ENCODE peak calls at places on chromosomes 2 and 18, in eight cellular contexts. B, Y, V, A, H, R, T and J are unnamed samples. For H3K4me1, the result is how much of the 10 kb centered on the place peaks cover.

GRCh38 chr2:238136820-238137537 is 1.5 kb upstream of the KLHL30 start:
- DNase-seq in B (no peak), Y (no peak), V (peak), A (no peak), H (no peak), R (peak), T (peak), J (no peak)

GRCh38 chr18:67232406-67232805 is 284.1 kb downstream of the DSEL start:
- DNase-seq in B (no peak), Y (no peak), V (no peak), A (no peak), H (peak), R (peak), T (no peak), J (peak)

GRCh38 chr2:17573085-17573805 is 32.7 kb downstream of the VSNL1 start:
- DNase-seq in B (no peak), Y (no peak), V (no peak), A (no peak), H (peak), R (peak), T (no peak), J (no peak)

GRCh38 chr2:53768233-53768542 is 584 bp downstream of the CHAC2 start:
- DNase-seq in B (no peak), Y (no peak), V (no peak), A (peak), H (peak), R (peak), T (no peak), J (no peak)

GRCh38 chr2:102619414-102620319 is at the start of gene SLC9A2:
- DNase-seq in B (peak), Y (no peak), V (peak), A (peak), H (peak), R (peak), T (no peak), J (peak)

GRCh38 chr2:18722101-18722500 is 132.7 kb upstream of the NT5C1B start:
- DNase-seq in B (no peak), Y (no peak), V (no peak), A (no peak), H (no peak), R (no peak), T (no peak), J (no peak)

GRCh38 chr2:170966648-170967396 is 37.8 kb downstream of the GORASP2 start:
- DNase-seq in B (no peak), Y (no peak), V (no peak), A (peak), H (peak), R (no peak), T (no peak), J (no peak)

GRCh38 chr2:68766378-68766845 is 31.8 kb downstream of the ARHGAP25 start:
- DNase-seq in B (peak), Y (peak), V (peak), A (no peak), H (no peak), R (peak), T (peak), J (peak)

GRCh38 chr2:11409184-11409959 is 56.6 kb downstream of the E2F6 start:
- DNase-seq in B (no peak), Y (no peak), V (no peak), A (no peak), H (no peak), R (no peak), T (no peak), J (no peak)
- H3K4me1 ChIP-seq in B (under half), Y (under half), V (under half), A (under half), H (under half), R (under half), T (under half), J (under half)

GRCh38 chr2:44181648-44182047 is 13.0 kb downstream of the PPM1B start:
- DNase-seq in B (no peak), Y (no peak), V (no peak), A (no peak), H (no peak), R (no peak), T (no peak), J (no peak)
- H3K4me1 ChIP-seq in B (under half), Y (under half), V (under half), A (under half), H (half or more), R (under half), T (under half), J (under half)

GRCh38 chr2:42103829-42104228 is 56.0 kb downstream of the PKDCC start:
- DNase-seq in B (no peak), Y (no peak), V (no peak), A (no peak), H (peak), R (no peak), T (no peak), J (no peak)
- H3K4me1 ChIP-seq in B (half or more), Y (under half), V (under half), A (under half), H (under half), R (under half), T (under half), J (under half)

GRCh38 chr2:72863046-72863445 is 24.2 kb upstream of the SPR start:
- DNase-seq in B (no peak), Y (no peak), V (no peak), A (peak), H (peak), R (no peak), T (no peak), J (no peak)

GRCh38 chr2:72862239-72862988 is 24.8 kb upstream of the SPR start:
- DNase-seq in B (peak), Y (peak), V (peak), A (peak), H (peak), R (peak), T (peak), J (peak)

GRCh38 chr2:72859831-72860262 is 27.4 kb upstream of the SPR start:
- DNase-seq in B (peak), Y (no peak), V (peak), A (peak), H (peak), R (peak), T (no peak), J (peak)

DNA sequence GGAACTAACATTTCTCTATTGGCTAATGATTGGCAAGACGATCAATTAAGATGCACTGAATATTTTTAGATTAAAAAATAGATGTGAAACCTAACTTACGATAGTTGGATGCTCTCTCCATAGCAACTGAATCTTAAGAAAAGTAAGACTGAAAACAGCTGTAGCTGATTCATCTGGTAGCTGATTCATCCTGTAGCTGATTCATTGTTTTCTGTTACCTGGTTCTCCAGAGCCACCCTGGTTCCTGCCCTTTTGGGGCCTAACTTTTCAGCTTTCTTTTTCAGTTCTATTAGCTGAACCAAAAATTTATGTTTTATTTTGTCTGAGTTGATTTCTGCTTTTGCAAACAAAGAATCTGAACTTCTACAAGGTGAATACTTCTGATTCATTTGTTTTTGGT is 22.7 kb upstream of the SPR start:
- DNase-seq in B (peak), Y (no peak), V (no peak), A (no peak), H (no peak), R (peak), T (no peak), J (peak)
- H3K4me1 ChIP-seq in B (under half), Y (under half), V (under half), A (under half), H (under half), R (under half), T (under half), J (under half)

GRCh38 chr2:160389875-160390274 is 103.7 kb downstream of the RBMS1 start:
- DNase-seq in B (no peak), Y (no peak), V (no peak), A (no peak), H (no peak), R (peak), T (no peak), J (no peak)

GRCh38 chr2:160390544-160391258 is 102.9 kb downstream of the RBMS1 start:
- DNase-seq in B (no peak), Y (no peak), V (no peak), A (no peak), H (no peak), R (no peak), T (no peak), J (peak)

GRCh38 chr2:160388464-160389263 is 104.9 kb downstream of the RBMS1 start:
- DNase-seq in B (no peak), Y (peak), V (peak), A (peak), H (peak), R (no peak), T (no peak), J (no peak)

GRCh38 chr2:160394153-160394552 is 99.5 kb downstream of the RBMS1 start:
- DNase-seq in B (peak), Y (no peak), V (no peak), A (no peak), H (no peak), R (no peak), T (no peak), J (no peak)

DNA sequence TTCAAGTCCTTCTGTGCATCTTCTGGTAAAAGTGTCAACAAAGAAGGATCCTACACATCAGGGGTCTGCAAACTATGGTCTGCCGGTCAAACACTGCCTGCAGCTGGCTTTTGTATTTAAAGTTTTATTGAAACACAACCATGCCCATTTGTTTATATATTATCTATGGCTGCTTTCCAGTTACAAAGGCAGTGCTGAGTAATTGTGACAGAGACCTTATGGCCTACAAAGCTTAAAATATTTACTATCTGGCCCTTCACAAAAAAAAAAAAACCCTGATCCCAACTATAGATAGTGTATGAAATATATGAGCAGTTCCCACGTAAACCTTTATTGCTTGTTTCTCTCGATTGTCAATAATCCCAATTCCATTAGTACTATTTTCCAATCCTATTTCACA is 101.4 kb downstream of the RBMS1 start:
- DNase-seq in B (no peak), Y (no peak), V (no peak), A (no peak), H (no peak), R (no peak), T (no peak), J (no peak)
- H3K4me1 ChIP-seq in B (under half), Y (under half), V (under half), A (under half), H (half or more), R (under half), T (under half), J (half or more)

DNA sequence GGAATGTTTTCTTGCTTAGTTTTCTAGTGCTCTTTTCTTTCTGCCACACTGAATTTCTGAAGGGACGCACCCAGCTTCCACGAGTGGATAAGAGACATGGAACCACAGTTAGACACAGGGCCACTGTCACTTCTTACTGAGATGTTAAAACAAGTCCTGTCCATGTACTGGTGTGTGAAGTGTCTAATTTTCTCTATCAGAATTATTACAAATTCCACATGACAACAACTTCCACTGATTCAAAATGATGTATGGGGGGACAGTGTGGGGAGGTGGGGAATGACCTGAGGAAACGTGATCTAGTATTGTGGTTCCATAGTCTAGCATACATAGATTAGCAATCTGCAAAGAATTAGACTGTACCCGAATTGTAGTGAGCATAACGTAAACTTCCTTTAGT is 169.6 kb downstream of the TMEM247 start:
- DNase-seq in B (no peak), Y (no peak), V (no peak), A (no peak), H (no peak), R (no peak), T (no peak), J (no peak)
- H3K4me1 ChIP-seq in B (under half), Y (under half), V (under half), A (under half), H (under half), R (under half), T (under half), J (under half)

DNA sequence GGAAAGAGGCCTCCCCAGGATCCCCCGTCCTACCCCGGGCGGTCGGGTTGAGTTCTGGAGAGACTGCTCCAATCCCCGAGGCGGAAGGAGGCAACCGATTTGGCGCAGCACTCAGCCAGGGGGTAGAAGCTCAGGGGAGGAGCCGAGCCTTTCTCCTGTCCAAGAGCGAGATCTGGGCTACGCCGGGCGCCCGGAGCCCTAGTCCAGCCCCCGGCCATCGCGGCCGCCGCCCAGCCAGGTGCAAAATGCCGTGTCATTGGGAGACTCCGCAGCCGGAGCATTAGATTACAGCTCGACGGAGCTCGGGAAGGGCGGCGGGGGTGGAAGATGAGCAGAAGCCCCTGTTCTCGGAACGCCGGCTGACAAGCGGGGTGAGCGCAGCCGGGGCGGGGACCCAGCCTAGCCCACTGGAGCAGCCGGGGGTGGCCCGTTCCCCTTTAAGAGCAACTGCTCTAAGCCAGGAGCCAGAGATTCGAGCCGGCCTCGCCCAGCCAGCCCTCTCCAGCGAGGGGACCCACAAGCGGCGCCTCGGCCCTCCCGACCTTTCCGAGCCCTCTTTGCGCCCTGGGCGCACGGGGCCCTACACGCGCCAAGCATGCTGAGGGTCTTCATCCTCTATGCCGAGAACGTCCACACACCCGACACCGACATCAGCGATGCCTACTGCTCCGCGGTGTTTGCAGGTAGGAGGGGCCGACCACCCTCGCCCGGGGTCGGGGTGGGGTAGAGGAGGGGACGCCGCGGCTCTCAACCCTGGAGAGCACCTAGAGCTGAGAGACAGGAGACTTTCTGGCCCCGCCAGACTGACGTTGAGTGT is at the start of gene DYSF:
- DNase-seq in B (no peak), Y (peak), V (no peak), A (peak), H (peak), R (peak), T (no peak), J (peak)
- H3K4me1 ChIP-seq in B (under half), Y (under half), V (under half), A (under half), H (under half), R (half or more), T (under half), J (under half)